ENCODE peak calls at places on chromosomes 16 and 17, in seven cellular contexts. One of them, this sample, is unnamed.

GRCh38 chr16:66211651-66212050 is 154.8 kb upstream of the CDH5 start:
- DNase-seq in T-helper 9 cell: no peak
- DNase-seq in T1000: no peak
- DNase-seq in nephron progenitor cell: no peak
- DNase-seq in amniotic epithelial cell: no peak
- DNase-seq in AG04449: no peak
- DNase-seq in activated CD8-positive, alpha-beta T cell treated with anti-CD3 and anti-CD28 coated beads, Interleukin-2, amount 10 ng/mL, durations not matched to agents 7 days and 5 days: no peak
- DNase-seq in this sample: no peak

GRCh38 chr17:35373984-35374765 is 754 bp upstream of the SLFN11 start:
- DNase-seq in T-helper 9 cell: peak
- DNase-seq in T1000: no peak
- DNase-seq in nephron progenitor cell: peak
- DNase-seq in amniotic epithelial cell: peak
- DNase-seq in AG04449: no peak
- DNase-seq in activated CD8-positive, alpha-beta T cell treated with anti-CD3 and anti-CD28 coated beads, Interleukin-2, amount 10 ng/mL, durations not matched to agents 7 days and 5 days: peak
- DNase-seq in this sample: no peak

GRCh38 chr17:32609085-32609484 is 122.3 kb downstream of the CDK5R1 start:
- DNase-seq in T-helper 9 cell: peak
- DNase-seq in T1000: no peak
- DNase-seq in nephron progenitor cell: no peak
- DNase-seq in amniotic epithelial cell: peak
- DNase-seq in AG04449: no peak
- DNase-seq in activated CD8-positive, alpha-beta T cell treated with anti-CD3 and anti-CD28 coated beads, Interleukin-2, amount 10 ng/mL, durations not matched to agents 7 days and 5 days: peak
- DNase-seq in this sample: peak

GRCh38 chr17:27782791-27783206 is 17.5 kb downstream of the NOS2 start:
- DNase-seq in T-helper 9 cell: no peak
- DNase-seq in T1000: no peak
- DNase-seq in nephron progenitor cell: no peak
- DNase-seq in amniotic epithelial cell: no peak
- DNase-seq in AG04449: no peak
- DNase-seq in activated CD8-positive, alpha-beta T cell treated with anti-CD3 and anti-CD28 coated beads, Interleukin-2, amount 10 ng/mL, durations not matched to agents 7 days and 5 days: no peak
- DNase-seq in this sample: no peak

GRCh38 chr16:68351991-68352431 is 41.2 kb downstream of the PRMT7 start:
- DNase-seq in T-helper 9 cell: no peak
- DNase-seq in T1000: no peak
- DNase-seq in nephron progenitor cell: no peak
- DNase-seq in amniotic epithelial cell: no peak
- DNase-seq in AG04449: no peak
- DNase-seq in activated CD8-positive, alpha-beta T cell treated with anti-CD3 and anti-CD28 coated beads, Interleukin-2, amount 10 ng/mL, durations not matched to agents 7 days and 5 days: no peak
- DNase-seq in this sample: no peak

GRCh38 chr17:38333635-38334295 is 10.0 kb downstream of the GPR179 start:
- DNase-seq in T-helper 9 cell: peak
- DNase-seq in T1000: no peak
- DNase-seq in nephron progenitor cell: peak
- DNase-seq in amniotic epithelial cell: no peak
- DNase-seq in AG04449: no peak
- DNase-seq in activated CD8-positive, alpha-beta T cell treated with anti-CD3 and anti-CD28 coated beads, Interleukin-2, amount 10 ng/mL, durations not matched to agents 7 days and 5 days: peak
- DNase-seq in this sample: no peak

GRCh38 chr17:57455063-57455914 is 199.0 kb downstream of the MSI2 start:
- DNase-seq in T-helper 9 cell: no peak
- DNase-seq in T1000: no peak
- DNase-seq in nephron progenitor cell: no peak
- DNase-seq in amniotic epithelial cell: peak
- DNase-seq in AG04449: no peak
- DNase-seq in activated CD8-positive, alpha-beta T cell treated with anti-CD3 and anti-CD28 coated beads, Interleukin-2, amount 10 ng/mL, durations not matched to agents 7 days and 5 days: peak
- DNase-seq in this sample: no peak

GRCh38 chr17:74499992-74500391 is 31.3 kb downstream of the CD300LB start:
- DNase-seq in T-helper 9 cell: no peak
- DNase-seq in T1000: no peak
- DNase-seq in nephron progenitor cell: no peak
- DNase-seq in amniotic epithelial cell: no peak
- DNase-seq in AG04449: no peak
- DNase-seq in activated CD8-positive, alpha-beta T cell treated with anti-CD3 and anti-CD28 coated beads, Interleukin-2, amount 10 ng/mL, durations not matched to agents 7 days and 5 days: no peak
- DNase-seq in this sample: no peak

GRCh38 chr16:85019659-85020245 is 7.8 kb upstream of the KIAA0513 start:
- DNase-seq in T-helper 9 cell: no peak
- DNase-seq in T1000: no peak
- DNase-seq in nephron progenitor cell: no peak
- DNase-seq in amniotic epithelial cell: no peak
- DNase-seq in AG04449: no peak
- DNase-seq in activated CD8-positive, alpha-beta T cell treated with anti-CD3 and anti-CD28 coated beads, Interleukin-2, amount 10 ng/mL, durations not matched to agents 7 days and 5 days: no peak
- DNase-seq in this sample: no peak

GRCh38 chr17:76672270-76672851 is 28.8 kb upstream of the ST6GALNAC1 start:
- DNase-seq in T-helper 9 cell: no peak
- DNase-seq in T1000: no peak
- DNase-seq in nephron progenitor cell: no peak
- DNase-seq in amniotic epithelial cell: no peak
- DNase-seq in AG04449: no peak
- DNase-seq in activated CD8-positive, alpha-beta T cell treated with anti-CD3 and anti-CD28 coated beads, Interleukin-2, amount 10 ng/mL, durations not matched to agents 7 days and 5 days: no peak
- DNase-seq in this sample: peak

GRCh38 chr16:67296422-67296821 is 17.1 kb downstream of the PLEKHG4 start:
- DNase-seq in T-helper 9 cell: no peak
- DNase-seq in T1000: no peak
- DNase-seq in nephron progenitor cell: no peak
- DNase-seq in amniotic epithelial cell: peak
- DNase-seq in AG04449: no peak
- DNase-seq in activated CD8-positive, alpha-beta T cell treated with anti-CD3 and anti-CD28 coated beads, Interleukin-2, amount 10 ng/mL, durations not matched to agents 7 days and 5 days: no peak
- DNase-seq in this sample: peak

GRCh38 chr16:88773812-88774291 is 11.2 kb downstream of the PIEZO1 start:
- DNase-seq in T-helper 9 cell: no peak
- DNase-seq in T1000: peak
- DNase-seq in nephron progenitor cell: peak
- DNase-seq in amniotic epithelial cell: peak
- DNase-seq in AG04449: no peak
- DNase-seq in activated CD8-positive, alpha-beta T cell treated with anti-CD3 and anti-CD28 coated beads, Interleukin-2, amount 10 ng/mL, durations not matched to agents 7 days and 5 days: no peak
- DNase-seq in this sample: peak

GRCh38 chr16:69924777-69925191 is 26.4 kb upstream of the CLEC18A start:
- DNase-seq in T-helper 9 cell: no peak
- DNase-seq in T1000: peak
- DNase-seq in nephron progenitor cell: peak
- DNase-seq in amniotic epithelial cell: peak
- DNase-seq in AG04449: no peak
- DNase-seq in activated CD8-positive, alpha-beta T cell treated with anti-CD3 and anti-CD28 coated beads, Interleukin-2, amount 10 ng/mL, durations not matched to agents 7 days and 5 days: no peak
- DNase-seq in this sample: no peak

GRCh38 chr16:5582529-5582928 is 484.9 kb upstream of the EEF2KMT start:
- DNase-seq in T-helper 9 cell: no peak
- DNase-seq in T1000: no peak
- DNase-seq in nephron progenitor cell: no peak
- DNase-seq in amniotic epithelial cell: no peak
- DNase-seq in AG04449: no peak
- DNase-seq in activated CD8-positive, alpha-beta T cell treated with anti-CD3 and anti-CD28 coated beads, Interleukin-2, amount 10 ng/mL, durations not matched to agents 7 days and 5 days: no peak
- DNase-seq in this sample: no peak

GRCh38 chr17:5686246-5686645 is 101.9 kb upstream of the NLRP1 start:
- DNase-seq in T-helper 9 cell: no peak
- DNase-seq in T1000: no peak
- DNase-seq in nephron progenitor cell: no peak
- DNase-seq in amniotic epithelial cell: no peak
- DNase-seq in AG04449: no peak
- DNase-seq in activated CD8-positive, alpha-beta T cell treated with anti-CD3 and anti-CD28 coated beads, Interleukin-2, amount 10 ng/mL, durations not matched to agents 7 days and 5 days: no peak
- DNase-seq in this sample: no peak

GRCh38 chr16:78372302-78372701 is 272.8 kb downstream of the WWOX start:
- DNase-seq in T-helper 9 cell: no peak
- DNase-seq in T1000: no peak
- DNase-seq in nephron progenitor cell: no peak
- DNase-seq in amniotic epithelial cell: no peak
- DNase-seq in AG04449: no peak
- DNase-seq in activated CD8-positive, alpha-beta T cell treated with anti-CD3 and anti-CD28 coated beads, Interleukin-2, amount 10 ng/mL, durations not matched to agents 7 days and 5 days: no peak
- DNase-seq in this sample: no peak

GRCh38 chr17:35841505-35841904 is 27.2 kb downstream of the HEATR9 start:
- DNase-seq in T-helper 9 cell: no peak
- DNase-seq in T1000: no peak
- DNase-seq in nephron progenitor cell: no peak
- DNase-seq in amniotic epithelial cell: peak
- DNase-seq in AG04449: no peak
- DNase-seq in activated CD8-positive, alpha-beta T cell treated with anti-CD3 and anti-CD28 coated beads, Interleukin-2, amount 10 ng/mL, durations not matched to agents 7 days and 5 days: no peak
- DNase-seq in this sample: no peak

GRCh38 chr17:37088459-37088858 is 139.7 kb downstream of the AATF start:
- DNase-seq in T-helper 9 cell: no peak
- DNase-seq in T1000: no peak
- DNase-seq in nephron progenitor cell: no peak
- DNase-seq in amniotic epithelial cell: no peak
- DNase-seq in AG04449: no peak
- DNase-seq in activated CD8-positive, alpha-beta T cell treated with anti-CD3 and anti-CD28 coated beads, Interleukin-2, amount 10 ng/mL, durations not matched to agents 7 days and 5 days: peak
- DNase-seq in this sample: no peak

GRCh38 chr17:16383216-16383615 is 2.3 kb downstream of the UBB start:
- DNase-seq in T-helper 9 cell: no peak
- DNase-seq in T1000: no peak
- DNase-seq in nephron progenitor cell: no peak
- DNase-seq in amniotic epithelial cell: no peak
- DNase-seq in AG04449: no peak
- DNase-seq in activated CD8-positive, alpha-beta T cell treated with anti-CD3 and anti-CD28 coated beads, Interleukin-2, amount 10 ng/mL, durations not matched to agents 7 days and 5 days: no peak
- DNase-seq in this sample: no peak

GRCh38 chr17:49341356-49341755 is 20.7 kb downstream of the ZNF652 start:
- DNase-seq in T-helper 9 cell: no peak
- DNase-seq in T1000: no peak
- DNase-seq in nephron progenitor cell: peak
- DNase-seq in amniotic epithelial cell: no peak
- DNase-seq in AG04449: no peak
- DNase-seq in activated CD8-positive, alpha-beta T cell treated with anti-CD3 and anti-CD28 coated beads, Interleukin-2, amount 10 ng/mL, durations not matched to agents 7 days and 5 days: no peak
- DNase-seq in this sample: no peak

GRCh38 chr17:79954281-79955166 is 81.1 kb downstream of the TBC1D16 start:
- DNase-seq in T-helper 9 cell: no peak
- DNase-seq in T1000: no peak
- DNase-seq in nephron progenitor cell: no peak
- DNase-seq in amniotic epithelial cell: no peak
- DNase-seq in AG04449: no peak
- DNase-seq in activated CD8-positive, alpha-beta T cell treated with anti-CD3 and anti-CD28 coated beads, Interleukin-2, amount 10 ng/mL, durations not matched to agents 7 days and 5 days: no peak
- DNase-seq in this sample: no peak

GRCh38 chr17:6755731-6756184 is at the start of gene XAF1:
- DNase-seq in T-helper 9 cell: peak
- DNase-seq in T1000: no peak
- DNase-seq in nephron progenitor cell: no peak
- DNase-seq in amniotic epithelial cell: peak
- DNase-seq in AG04449: no peak
- DNase-seq in activated CD8-positive, alpha-beta T cell treated with anti-CD3 and anti-CD28 coated beads, Interleukin-2, amount 10 ng/mL, durations not matched to agents 7 days and 5 days: peak
- DNase-seq in this sample: peak

GRCh38 chr17:78725448-78726021 is 56.5 kb downstream of the CYTH1 start:
- DNase-seq in T-helper 9 cell: no peak
- DNase-seq in T1000: no peak
- DNase-seq in nephron progenitor cell: no peak
- DNase-seq in amniotic epithelial cell: no peak
- DNase-seq in AG04449: no peak
- DNase-seq in activated CD8-positive, alpha-beta T cell treated with anti-CD3 and anti-CD28 coated beads, Interleukin-2, amount 10 ng/mL, durations not matched to agents 7 days and 5 days: peak
- DNase-seq in this sample: no peak

GRCh38 chr16:12659871-12660270 is 143.8 kb downstream of the CPPED1 start:
- DNase-seq in T-helper 9 cell: no peak
- DNase-seq in T1000: no peak
- DNase-seq in nephron progenitor cell: no peak
- DNase-seq in amniotic epithelial cell: no peak
- DNase-seq in AG04449: no peak
- DNase-seq in activated CD8-positive, alpha-beta T cell treated with anti-CD3 and anti-CD28 coated beads, Interleukin-2, amount 10 ng/mL, durations not matched to agents 7 days and 5 days: no peak
- DNase-seq in this sample: no peak

GRCh38 chr16:26664086-26664485 is 402.6 kb upstream of the C16orf82 start:
- DNase-seq in T-helper 9 cell: no peak
- DNase-seq in T1000: no peak
- DNase-seq in nephron progenitor cell: no peak
- DNase-seq in amniotic epithelial cell: no peak
- DNase-seq in AG04449: no peak
- DNase-seq in activated CD8-positive, alpha-beta T cell treated with anti-CD3 and anti-CD28 coated beads, Interleukin-2, amount 10 ng/mL, durations not matched to agents 7 days and 5 days: no peak
- DNase-seq in this sample: no peak

GRCh38 chr17:39578272-39578671 is 29.4 kb downstream of the NEUROD2 start:
- DNase-seq in T-helper 9 cell: no peak
- DNase-seq in T1000: no peak
- DNase-seq in nephron progenitor cell: no peak
- DNase-seq in amniotic epithelial cell: no peak
- DNase-seq in AG04449: no peak
- DNase-seq in activated CD8-positive, alpha-beta T cell treated with anti-CD3 and anti-CD28 coated beads, Interleukin-2, amount 10 ng/mL, durations not matched to agents 7 days and 5 days: no peak
- DNase-seq in this sample: no peak

GRCh38 chr16:55911616-55912015 is 36.4 kb upstream of the CES5A start:
- DNase-seq in T-helper 9 cell: no peak
- DNase-seq in T1000: no peak
- DNase-seq in nephron progenitor cell: no peak
- DNase-seq in amniotic epithelial cell: no peak
- DNase-seq in AG04449: no peak
- DNase-seq in activated CD8-positive, alpha-beta T cell treated with anti-CD3 and anti-CD28 coated beads, Interleukin-2, amount 10 ng/mL, durations not matched to agents 7 days and 5 days: no peak
- DNase-seq in this sample: no peak

GRCh38 chr17:78355701-78356100 is 4.2 kb downstream of the SOCS3 start:
- DNase-seq in T-helper 9 cell: no peak
- DNase-seq in T1000: no peak
- DNase-seq in nephron progenitor cell: no peak
- DNase-seq in amniotic epithelial cell: peak
- DNase-seq in AG04449: no peak
- DNase-seq in activated CD8-positive, alpha-beta T cell treated with anti-CD3 and anti-CD28 coated beads, Interleukin-2, amount 10 ng/mL, durations not matched to agents 7 days and 5 days: no peak
- DNase-seq in this sample: no peak

GRCh38 chr16:8691728-8692127 is 17.3 kb downstream of the ABAT start:
- DNase-seq in T-helper 9 cell: no peak
- DNase-seq in T1000: no peak
- DNase-seq in nephron progenitor cell: no peak
- DNase-seq in amniotic epithelial cell: no peak
- DNase-seq in AG04449: no peak
- DNase-seq in activated CD8-positive, alpha-beta T cell treated with anti-CD3 and anti-CD28 coated beads, Interleukin-2, amount 10 ng/mL, durations not matched to agents 7 days and 5 days: no peak
- DNase-seq in this sample: no peak

GRCh38 chr16:66924527-66925321 is 611 bp downstream of the RRAD start:
- DNase-seq in T-helper 9 cell: peak
- DNase-seq in T1000: no peak
- DNase-seq in nephron progenitor cell: peak
- DNase-seq in amniotic epithelial cell: no peak
- DNase-seq in AG04449: no peak
- DNase-seq in activated CD8-positive, alpha-beta T cell treated with anti-CD3 and anti-CD28 coated beads, Interleukin-2, amount 10 ng/mL, durations not matched to agents 7 days and 5 days: peak
- DNase-seq in this sample: peak

GRCh38 chr16:51388516-51388951 is 237.5 kb upstream of the SALL1 start:
- DNase-seq in T-helper 9 cell: no peak
- DNase-seq in T1000: no peak
- DNase-seq in nephron progenitor cell: no peak
- DNase-seq in amniotic epithelial cell: no peak
- DNase-seq in AG04449: no peak
- DNase-seq in activated CD8-positive, alpha-beta T cell treated with anti-CD3 and anti-CD28 coated beads, Interleukin-2, amount 10 ng/mL, durations not matched to agents 7 days and 5 days: no peak
- DNase-seq in this sample: no peak

GRCh38 chr17:19933221-19933620 is 44.4 kb downstream of the AKAP10 start:
- DNase-seq in T-helper 9 cell: no peak
- DNase-seq in T1000: no peak
- DNase-seq in nephron progenitor cell: no peak
- DNase-seq in amniotic epithelial cell: peak
- DNase-seq in AG04449: no peak
- DNase-seq in activated CD8-positive, alpha-beta T cell treated with anti-CD3 and anti-CD28 coated beads, Interleukin-2, amount 10 ng/mL, durations not matched to agents 7 days and 5 days: no peak
- DNase-seq in this sample: no peak

GRCh38 chr17:27533874-27534815 is 77.9 kb downstream of the KSR1 start:
- DNase-seq in T-helper 9 cell: no peak
- DNase-seq in T1000: peak
- DNase-seq in nephron progenitor cell: no peak
- DNase-seq in amniotic epithelial cell: peak
- DNase-seq in AG04449: peak
- DNase-seq in activated CD8-positive, alpha-beta T cell treated with anti-CD3 and anti-CD28 coated beads, Interleukin-2, amount 10 ng/mL, durations not matched to agents 7 days and 5 days: no peak
- DNase-seq in this sample: peak

This sample was measured in LoVo.